ENCODE peak calls at places on chromosomes 7 and 10, in nine cellular contexts. V is tibial nerve, Q is colonic mucosa, A is spleen, W is gastrocnemius medialis, G is HFF-Myc, J is psoas muscle, M is fibroblast of mammary gland, H is BE2C. Y is an unnamed sample.

GRCh38 chr7:139871820-139872219 is 42.8 kb downstream of the TBXAS1 start:
- DNase-seq in V (no peak), Q (no peak), A (no peak), W (no peak), G (no peak), J (no peak), M (peak; percentile 49), H (no peak), Y (no peak)

GRCh38 chr10:1301138-1301537 is 245.0 kb downstream of the WDR37 start:
- DNase-seq in V (no peak), Q (no peak), A (no peak), W (no peak), G (no peak), J (no peak), M (no peak), H (no peak), Y (no peak)

GRCh38 chr10:93695720-93696119 is 6.7 kb downstream of the FRA10AC1 start:
- DNase-seq in V (no peak), Q (no peak), A (no peak), W (no peak), G (no peak), J (no peak), M (no peak), H (no peak), Y (no peak)

GRCh38 chr10:119176166-119176565 is 2.4 kb downstream of the PRDX3 start:
- DNase-seq in V (no peak), Q (no peak), A (no peak), W (no peak), G (no peak), J (no peak), M (peak; percentile 23), H (no peak), Y (no peak)

GRCh38 chr7:117269417-117269816 is 53.4 kb downstream of the WNT2 start:
- DNase-seq in V (no peak), Q (no peak), A (no peak), W (no peak), G (peak; percentile 79), J (no peak), M (peak; percentile 99), H (no peak), Y (no peak)

GRCh38 chr7:89687266-89687665 is 467.0 kb upstream of the STEAP1 start:
- DNase-seq in V (no peak), Q (no peak), A (no peak), W (no peak), G (no peak), J (no peak), M (no peak), H (no peak), Y (no peak)

GRCh38 chr7:111650456-111650999 is 88.2 kb upstream of the IMMP2L start:
- DNase-seq in V (no peak), Q (peak; percentile 21), A (no peak), W (peak; percentile 25), G (peak; percentile 97), J (no peak), M (peak; percentile 86), H (peak; percentile 69), Y (no peak)

GRCh38 chr10:119313645-119314044 is 106.3 kb downstream of the GRK5 start:
- DNase-seq in V (no peak), Q (no peak), A (no peak), W (no peak), G (no peak), J (no peak), M (no peak), H (no peak), Y (no peak)

GRCh38 chr7:118803-119376 is 73.5 kb upstream of the FAM20C start:
- DNase-seq in V (no peak), Q (no peak), A (no peak), W (no peak), G (no peak), J (no peak), M (no peak), H (no peak), Y (no peak)

GRCh38 chr7:3605222-3605621 is 304.2 kb downstream of the SDK1 start:
- DNase-seq in V (no peak), Q (no peak), A (no peak), W (no peak), G (no peak), J (no peak), M (no peak), H (no peak), Y (no peak)

GRCh38 chr7:121872831-121873764 is at the start of gene PTPRZ1:
- DNase-seq in V (no peak), Q (peak; percentile 21), A (no peak), W (no peak), G (no peak), J (no peak), M (peak; percentile 11), H (peak; percentile 25), Y (peak; percentile 72)

GRCh38 chr7:1055084-1055450 is 10.7 kb downstream of the GPR146 start:
- DNase-seq in V (peak; percentile 66), Q (peak; percentile 58), A (peak; percentile 89), W (peak; percentile 42), G (no peak), J (peak; percentile 68), M (no peak), H (peak; percentile 94), Y (peak; percentile 83)

GRCh38 chr10:127405221-127405620 is 143.9 kb upstream of the NPS start:
- DNase-seq in V (no peak), Q (no peak), A (peak; percentile 4), W (no peak), G (peak; percentile 12), J (no peak), M (peak; percentile 15), H (no peak), Y (no peak)

GRCh38 chr7:28591725-28592331 is 179.5 kb downstream of the CREB5 start:
- DNase-seq in V (no peak), Q (no peak), A (no peak), W (no peak), G (no peak), J (no peak), M (no peak), H (peak; percentile 25), Y (no peak)

GRCh38 chr7:136887317-136887716 is 18.9 kb downstream of the CHRM2 start:
- DNase-seq in V (no peak), Q (no peak), A (no peak), W (no peak), G (no peak), J (no peak), M (no peak), H (no peak), Y (no peak)

GRCh38 chr7:79610301-79610700 is 156.8 kb upstream of the MAGI2 start:
- DNase-seq in V (no peak), Q (no peak), A (no peak), W (no peak), G (no peak), J (no peak), M (no peak), H (no peak), Y (no peak)

DNA sequence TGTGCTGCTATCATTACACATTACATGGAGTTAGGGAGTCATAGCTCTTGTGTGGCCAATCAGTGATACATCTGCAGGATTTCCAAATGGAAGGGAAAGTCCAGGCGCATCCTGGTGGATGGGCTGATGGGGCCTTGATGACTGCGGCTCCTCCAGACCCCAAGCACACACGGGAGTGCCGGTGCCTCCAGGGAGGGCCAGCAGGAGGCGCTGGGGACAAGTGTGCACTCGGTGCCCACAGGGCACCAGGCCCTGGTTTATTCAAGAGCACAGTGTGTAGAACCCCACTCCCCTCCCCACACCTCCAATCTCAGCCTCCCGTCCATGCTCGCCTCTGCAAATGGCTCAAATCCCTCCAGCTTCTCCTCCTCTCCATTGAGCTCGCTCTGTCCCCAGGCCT is 243.9 kb downstream of the USP6NL start:
- DNase-seq in V (no peak), Q (no peak), A (no peak), W (no peak), G (no peak), J (no peak), M (no peak), H (no peak), Y (no peak)
- TF ChIP-seq CTCF in V (no peak), Q (no peak), A (no peak), W (no peak), G (no peak), J (no peak), M (no peak), H (no peak), Y (peak; percentile 13)

DNA sequence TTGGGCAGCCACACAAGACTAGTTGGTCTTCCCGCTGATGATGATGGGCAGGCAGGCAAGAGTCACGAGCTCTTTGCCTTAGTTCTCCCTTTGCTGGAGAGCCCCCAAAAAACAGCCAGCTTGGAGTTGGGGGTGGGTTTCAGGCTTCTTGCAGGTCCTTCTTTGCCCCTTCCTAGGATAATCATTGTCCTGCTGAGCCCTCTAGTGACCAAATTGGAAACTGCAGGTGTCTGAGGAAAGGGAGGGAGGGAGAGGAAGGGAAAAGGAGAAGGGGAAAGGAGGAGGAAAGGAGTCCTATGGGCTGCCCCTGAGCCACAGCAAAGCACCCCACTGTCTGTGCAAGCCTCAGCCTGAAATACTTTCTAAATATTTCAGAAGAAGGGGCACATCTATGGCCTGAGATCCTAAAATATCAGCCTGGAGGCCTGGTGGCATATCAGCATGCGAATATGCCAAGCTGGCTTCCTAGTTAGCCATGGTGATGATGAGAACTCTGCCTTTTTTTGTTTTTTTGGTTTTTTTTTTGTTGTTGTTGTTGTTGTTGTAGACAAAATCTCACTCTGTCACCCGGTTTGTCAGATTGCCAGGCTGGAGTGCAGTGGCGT is 165.5 kb upstream of the KMT2E start:
- DNase-seq in V (peak; percentile 19), Q (peak; percentile 64), A (no peak), W (no peak), G (peak; percentile 10), J (no peak), M (peak; percentile 35), H (peak; percentile 69), Y (no peak)
- TF ChIP-seq CTCF in V (peak; percentile 76), Q (peak; percentile 77), A (peak; percentile 69), W (peak; percentile 60), G (peak; percentile 92), J (peak; percentile 76), M (peak; percentile 85), H (peak; percentile 93), Y (peak; percentile 88)

DNA sequence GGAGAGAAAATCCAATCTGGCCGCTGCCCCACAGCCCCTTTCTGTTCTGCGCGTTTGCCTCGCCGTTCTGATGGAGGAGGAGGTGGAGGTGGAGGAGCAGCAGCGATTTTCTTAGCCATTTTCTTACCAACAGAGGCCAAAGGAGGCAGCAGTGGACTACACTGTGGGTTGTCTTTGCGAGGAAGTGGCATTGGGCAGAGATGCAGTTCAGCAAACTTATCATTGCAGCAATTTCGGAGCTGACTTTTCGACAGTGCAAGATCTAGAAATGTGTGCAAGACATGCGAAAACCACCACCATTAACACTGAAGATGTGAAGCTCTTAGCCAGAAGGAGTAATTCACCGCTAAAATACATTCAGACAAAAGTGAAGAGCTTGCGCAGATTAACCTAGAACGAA is 1.9 kb upstream of the ARL4A start:
- DNase-seq in V (no peak), Q (peak; percentile 38), A (no peak), W (peak; percentile 17), G (no peak), J (no peak), M (peak; percentile 72), H (peak; percentile 58), Y (no peak)
- TF ChIP-seq CTCF in V (no peak), Q (no peak), A (no peak), W (no peak), G (peak; percentile 39), J (peak; percentile 11), M (peak; percentile 76), H (peak; percentile 80), Y (peak; percentile 74)

DNA sequence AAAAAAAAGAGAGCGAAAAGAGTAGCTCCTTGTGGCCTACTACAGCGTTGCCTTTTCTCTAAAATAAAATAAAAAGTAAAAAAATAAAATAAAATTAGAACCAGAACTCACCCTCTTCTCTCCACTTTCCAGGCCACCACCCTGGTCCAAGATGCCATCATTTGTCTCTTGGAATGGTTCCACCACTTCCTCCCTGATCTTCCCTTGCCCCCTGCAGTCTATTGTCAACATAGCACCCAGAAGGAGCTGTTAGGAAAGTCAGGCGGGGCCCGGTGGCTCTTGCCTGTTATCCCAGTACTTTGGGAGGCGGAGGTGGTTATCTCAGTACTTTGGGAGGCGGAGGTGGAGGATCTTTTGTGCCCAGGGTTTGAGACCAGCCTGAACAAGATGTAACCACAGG is 7.6 kb upstream of the GRID2IP start:
- DNase-seq in V (no peak), Q (peak; percentile 31), A (no peak), W (no peak), G (no peak), J (no peak), M (peak; percentile 53), H (peak; percentile 69), Y (no peak)
- TF ChIP-seq CTCF in V (no peak), Q (no peak), A (peak; percentile 15), W (no peak), G (peak; percentile 59), J (peak; percentile 17), M (peak; percentile 48), H (peak; percentile 73), Y (peak; percentile 65)